ENCODE peak calls at places on chromosomes 4 and X, in four cellular contexts. U is GM23338, Z is ascending aorta, G is esophagus muscularis mucosa. V is an unnamed sample.
A peak's percentile ranks its signal among the peaks of the same experiment; 100 is the strongest.

GRCh38 chrX:12309040-12309732 is 170.9 kb downstream of the FRMPD4 start:
- DNase-seq in U (no peak), Z (no peak), G (no peak), V (no peak)

GRCh38 chrX:148784137-148784536 is 283.7 kb downstream of the AFF2 start:
- DNase-seq in Z (no peak), G (no peak), U (no peak), V (no peak)

GRCh38 chr4:62806786-62807185 is 1602.5 kb downstream of the TECRL start:
- DNase-seq in Z (no peak), G (no peak), U (no peak), V (no peak)

GRCh38 chr4:148310756-148311155 is 131.5 kb downstream of the NR3C2 start:
- DNase-seq in Z (no peak), G (no peak), U (no peak), V (no peak)

GRCh38 chr4:94640151-94640550 is 117.6 kb upstream of the BMPR1B start:
- DNase-seq in G (no peak), U (no peak), Z (no peak), V (no peak)

GRCh38 chr4:135240796-135241195 is 1039.2 kb upstream of the PABPC4L start:
- DNase-seq in Z (no peak), U (no peak), G (no peak), V (no peak)

GRCh38 chr4:47913328-47913727 is 1.1 kb downstream of the NFXL1 start:
- DNase-seq in U (peak; percentile 12), Z (no peak), G (no peak), V (no peak)

GRCh38 chrX:151697537-151697936 is 2.3 kb downstream of the PRRG3 start:
- DNase-seq in U (no peak), G (no peak), Z (no peak), V (no peak)

GRCh38 chr4:111776546-111776945 is 368.7 kb upstream of the FAM241A start:
- DNase-seq in G (no peak), U (no peak), Z (no peak), V (no peak)

GRCh38 chrX:124791492-124792095 is 445.2 kb downstream of the SH2D1A start:
- DNase-seq in U (no peak), Z (no peak), G (no peak), V (no peak)

GRCh38 chrX:65502618-65503017 is 32.0 kb downstream of the LAS1L start:
- DNase-seq in U (no peak), Z (no peak), G (no peak), V (no peak)

GRCh38 chrX:38561951-38562719 is 793 bp downstream of the TSPAN7 start:
- DNase-seq in G (no peak), Z (no peak), U (peak; percentile 44), V (peak; percentile 7)

GRCh38 chr4:2932951-2933565 is 30.1 kb downstream of the NOP14 start:
- DNase-seq in Z (no peak), G (no peak), U (no peak), V (peak; percentile 80)

GRCh38 chr4:124060261-124060918 is 652.1 kb downstream of the ANKRD50 start:
- DNase-seq in Z (no peak), G (peak; percentile 93), U (peak; percentile 1), V (no peak)

GRCh38 chrX:100413231-100413630 is 3.2 kb upstream of the PCDH19 start:
- DNase-seq in G (no peak), U (peak; percentile 80), Z (no peak), V (no peak)

GRCh38 chr4:27616166-27616565 is 755.5 kb downstream of the STIM2 start:
- DNase-seq in U (no peak), Z (no peak), G (no peak), V (no peak)

DNA sequence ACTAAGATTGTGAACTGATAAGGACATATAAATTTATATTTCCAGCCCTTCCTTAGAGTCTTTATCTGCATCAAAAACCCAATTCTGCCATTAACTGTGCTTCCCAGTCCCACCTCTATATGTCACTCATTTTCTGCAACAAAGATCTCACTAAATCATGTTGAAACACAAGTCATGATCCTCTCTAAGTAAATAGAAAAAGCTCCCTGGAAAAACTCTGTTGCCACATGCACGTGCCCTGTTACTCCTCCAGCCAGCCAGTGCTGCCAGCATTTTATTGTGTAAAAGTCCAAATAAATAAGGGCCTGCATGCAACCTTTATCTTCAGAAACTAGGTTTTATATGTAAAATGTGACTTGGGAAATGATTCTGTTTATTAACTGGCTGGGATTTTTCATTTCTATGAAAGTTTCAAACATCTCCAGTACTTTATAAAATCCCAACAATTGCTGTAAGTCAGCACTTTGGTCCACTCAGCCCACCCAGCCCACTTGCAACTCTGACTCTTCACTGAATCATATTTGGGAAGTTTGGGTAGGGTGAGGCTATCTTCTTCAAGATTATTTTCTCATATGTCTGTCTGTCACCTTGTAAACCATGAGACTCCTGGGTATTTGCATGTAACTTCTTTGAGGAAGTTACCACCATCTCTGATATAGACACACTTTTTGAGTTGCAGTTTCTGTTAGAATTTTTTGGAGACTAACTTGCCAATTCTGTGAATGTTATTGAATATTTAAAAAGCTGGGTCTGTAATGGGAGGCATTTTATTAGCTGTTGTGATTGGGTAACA is 40.0 kb upstream of the SMARCA5 start:
- DNase-seq in G (no peak), Z (no peak), U (no peak), V (no peak)
- H3K27ac ChIP-seq in G (no peak overlapping the region), Z (no peak overlapping the region), U (no peak overlapping the region), V (no peak overlapping the region)

DNA sequence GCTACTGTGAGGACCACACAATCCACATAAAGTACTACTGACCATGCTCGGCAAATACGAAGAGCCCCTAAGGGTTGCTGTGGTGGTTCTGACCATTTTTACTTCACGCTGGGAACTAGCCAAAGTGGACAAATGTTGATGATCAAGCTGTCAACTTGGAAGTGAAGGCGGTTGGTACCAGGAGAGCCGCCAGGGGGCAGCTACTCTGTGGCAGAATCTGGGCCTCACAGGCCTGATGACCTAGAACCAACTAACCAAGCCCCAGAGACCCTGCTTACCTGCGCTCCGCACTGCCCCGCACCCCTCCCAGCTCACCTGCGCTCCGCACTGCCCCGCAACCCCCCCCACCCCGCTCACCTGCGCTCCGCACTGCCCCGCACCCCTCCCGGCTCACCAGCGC is 5.6 kb downstream of the GAK start:
- DNase-seq in Z (no peak), G (no peak), U (peak; percentile 88), V (no peak)
- TF ChIP-seq CTCF in Z (no peak), G (no peak), U (peak; percentile 67), V (no peak)

GRCh38 chrX:31353095-31353494 is 281.3 kb upstream of the FTHL17 start:
- DNase-seq in Z (no peak), G (no peak), U (no peak), V (no peak)
- H3K27me3 ChIP-seq in Z (no peaks in the 10 kb centered on the region), G (no peaks in the 10 kb centered on the region), U (no peaks in the 10 kb centered on the region), V (no peaks in the 10 kb centered on the region)

GRCh38 chr4:173231916-173232315 is 63.3 kb downstream of the GALNT7 start:
- DNase-seq in U (no peak), G (no peak), Z (no peak), V (no peak)
- H3K27ac ChIP-seq in U (peak overlapping the region; percentile 8), G (no peak overlapping the region), Z (no peak overlapping the region), V (no peak overlapping the region)

V was measured in pancreas.